ENCODE peak calls at places on chromosomes 1 and 21, in six cellular contexts. Z is naive thymus-derived CD4-positive, alpha-beta T cell; P is GM03348; R is MM.1S; Y is NCI-H146; D is stimulated activated CD8-positive, alpha-beta memory T cell treated with anti-CD3 and anti-CD28 coated beads, Interleukin-2, amount 100 ng/mL, for 48 hours. S is an unnamed sample.

GRCh38 chr1:6157132-6157527 is 23.0 kb downstream of the CHD5 start:
- DNase-seq in R (no peak), P (no peak), Z (no peak), Y (no peak), D (no peak), S (no peak)

GRCh38 chr1:219299420-219299819 is 125.7 kb downstream of the LYPLAL1 start:
- DNase-seq in Y (no peak), Z (no peak), D (no peak), R (no peak), P (no peak), S (no peak)

GRCh38 chr21:21997390-21998333 is 999.5 kb downstream of the NCAM2 start:
- DNase-seq in Z (no peak), Y (peak; percentile 1), D (no peak), R (peak; percentile 10), P (no peak), S (peak; percentile 13)

GRCh38 chr1:61441723-61442262 is 283.1 kb downstream of the TM2D1 start:
- DNase-seq in P (no peak), R (no peak), Y (no peak), Z (no peak), D (no peak), S (no peak)

GRCh38 chr21:44726803-44727202 is 15.4 kb upstream of the TSPEAR start:
- DNase-seq in R (no peak), D (no peak), P (no peak), Z (no peak), Y (no peak), S (no peak)

GRCh38 chr1:11639372-11639771 is 14.9 kb downstream of the FBXO2 start:
- DNase-seq in P (no peak), Z (no peak), D (no peak), R (no peak), Y (no peak), S (no peak)

GRCh38 chr1:172724746-172725613 is 66.1 kb downstream of the FASLG start:
- DNase-seq in Z (no peak), R (no peak), D (no peak), Y (no peak), P (no peak), S (no peak)

GRCh38 chr1:59415876-59416275 is 119.0 kb downstream of the FGGY start:
- DNase-seq in R (no peak), D (no peak), Z (no peak), Y (no peak), P (no peak), S (no peak)

GRCh38 chr21:20971296-20971921 is 26.8 kb upstream of the NCAM2 start:
- DNase-seq in Z (no peak), R (peak; percentile 70), Y (peak; percentile 31), D (no peak), P (peak; percentile 78), S (no peak)

GRCh38 chr1:117541003-117541402 is 64.8 kb upstream of the TENT5C start:
- DNase-seq in P (no peak), R (no peak), Y (no peak), D (no peak), Z (no peak), S (no peak)